ENCODE peak calls at places on chromosomes 11 and 22, in eight cellular contexts. C is tibial nerve, F is thoracic aorta, U is sigmoid colon, I is BE2C, W is psoas muscle, J is transverse colon, O is endodermal cell. E is an unnamed sample. For H3K9me3, the result is how much of the 10 kb centered on the place peaks cover.

GRCh38 chr11:114026355-114026754 is 33.2 kb upstream of the ZBTB16 start:
- DNase-seq in C (no peak), F (no peak), U (no peak), I (peak), W (no peak), J (no peak), O (peak), E (no peak)

GRCh38 chr11:58594826-58595225 is 16.0 kb downstream of the ZFP91 start:
- DNase-seq in C (no peak), F (no peak), U (no peak), I (no peak), W (no peak), J (peak), O (no peak), E (no peak)

GRCh38 chr11:82507288-82507687 is 226.4 kb downstream of the FAM181B start:
- DNase-seq in C (no peak), F (no peak), U (no peak), I (no peak), W (no peak), J (no peak), O (no peak), E (no peak)

GRCh38 chr11:15591112-15591537 is 476.4 kb downstream of the INSC start:
- DNase-seq in C (no peak), F (no peak), U (no peak), I (no peak), W (no peak), J (no peak), O (no peak), E (no peak)

GRCh38 chr11:119483341-119483880 is 60.4 kb upstream of the THY1 start:
- DNase-seq in C (no peak), F (no peak), U (no peak), I (peak), W (peak), J (no peak), O (peak), E (no peak)

GRCh38 chr11:114151631-114152030 is 92.1 kb downstream of the ZBTB16 start:
- DNase-seq in C (no peak), F (no peak), U (peak), I (no peak), W (no peak), J (no peak), O (no peak), E (no peak)

GRCh38 chr22:31269892-31270574 is 22.3 kb downstream of the PIK3IP1 start:
- DNase-seq in C (no peak), F (no peak), U (no peak), I (no peak), W (no peak), J (no peak), O (peak), E (no peak)

GRCh38 chr11:73349633-73350032 is 26.6 kb upstream of the RELT start:
- DNase-seq in C (no peak), F (no peak), U (no peak), I (no peak), W (no peak), J (no peak), O (no peak), E (no peak)

GRCh38 chr11:12392672-12393071 is 15.3 kb downstream of the PARVA start:
- DNase-seq in C (no peak), F (no peak), U (no peak), I (no peak), W (no peak), J (no peak), O (no peak), E (no peak)

GRCh38 chr22:28799125-28799833 is 1.1 kb downstream of the XBP1 start:
- DNase-seq in C (peak), F (peak), U (peak), I (peak), W (peak), J (peak), O (no peak), E (no peak)

GRCh38 chr11:76693791-76694190 is 23.2 kb upstream of the LRRC32 start:
- DNase-seq in C (no peak), F (no peak), U (no peak), I (no peak), W (no peak), J (no peak), O (no peak), E (no peak)

GRCh38 chr22:37161442-37161841 is 11.7 kb upstream of the IL2RB start:
- DNase-seq in C (no peak), F (no peak), U (no peak), I (peak), W (peak), J (no peak), O (no peak), E (no peak)

GRCh38 chr11:108929241-108929640 is 264.4 kb downstream of the DDX10 start:
- DNase-seq in C (no peak), F (no peak), U (no peak), I (no peak), W (no peak), J (no peak), O (no peak), E (no peak)

GRCh38 chr11:73137262-73137941 is 4.7 kb downstream of the FCHSD2 start:
- DNase-seq in C (no peak), F (no peak), U (no peak), I (no peak), W (no peak), J (no peak), O (no peak), E (no peak)

GRCh38 chr11:69649576-69649900 is 8.6 kb downstream of the CCND1 start:
- DNase-seq in C (no peak), F (no peak), U (no peak), I (no peak), W (no peak), J (no peak), O (peak), E (no peak)

GRCh38 chr11:57214494-57214893 is 22.6 kb downstream of the APLNR start:
- DNase-seq in C (no peak), F (no peak), U (no peak), I (no peak), W (no peak), J (no peak), O (no peak), E (no peak)

GRCh38 chr11:14073821-14074529 is 111.5 kb downstream of the SPON1 start:
- DNase-seq in C (peak), F (no peak), U (peak), I (no peak), W (peak), J (no peak), O (no peak), E (no peak)

GRCh38 chr11:7793233-7793632 is 3.5 kb downstream of the OR5P2 start:
- DNase-seq in C (no peak), F (no peak), U (no peak), I (no peak), W (no peak), J (no peak), O (no peak), E (no peak)

GRCh38 chr11:96134622-96135021 is 208.4 kb downstream of the MAML2 start:
- DNase-seq in C (no peak), F (no peak), U (no peak), I (no peak), W (no peak), J (no peak), O (no peak), E (no peak)

GRCh38 chr11:57456960-57457642 is 3.2 kb upstream of the RTN4RL2 start:
- DNase-seq in C (peak), F (peak), U (peak), I (peak), W (peak), J (peak), O (peak), E (peak)

GRCh38 chr22:42644422-42645340 is 4.3 kb upstream of the ATP5MGL start:
- DNase-seq in C (peak), F (no peak), U (peak), I (no peak), W (peak), J (peak), O (peak), E (no peak)

GRCh38 chr11:65444314-65445051 is 21.9 kb downstream of the NEAT1 start:
- DNase-seq in C (no peak), F (no peak), U (peak), I (no peak), W (peak), J (no peak), O (peak), E (no peak)

GRCh38 chr22:27420817-27421361 is 380.7 kb downstream of the MN1 start:
- DNase-seq in C (peak), F (peak), U (peak), I (no peak), W (peak), J (peak), O (no peak), E (no peak)

GRCh38 chr11:33444835-33445594 is 187.8 kb downstream of the HIPK3 start:
- DNase-seq in C (no peak), F (no peak), U (no peak), I (no peak), W (no peak), J (no peak), O (no peak), E (no peak)

GRCh38 chr22:37663521-37664140 is 5.1 kb downstream of the PDXP start:
- DNase-seq in C (no peak), F (no peak), U (peak), I (no peak), W (peak), J (no peak), O (no peak), E (no peak)

GRCh38 chr11:19988598-19988997 is 171.7 kb downstream of the DBX1 start:
- DNase-seq in C (no peak), F (peak), U (peak), I (no peak), W (peak), J (peak), O (peak), E (no peak)

GRCh38 chr11:64357904-64358535 is 942 bp upstream of the RPS6KA4 start:
- DNase-seq in C (no peak), F (no peak), U (no peak), I (peak), W (no peak), J (peak), O (peak), E (no peak)

GRCh38 chr22:32991353-32992115 is 66.6 kb downstream of the SYN3 start:
- DNase-seq in C (no peak), F (no peak), U (peak), I (peak), W (peak), J (no peak), O (no peak), E (peak)

GRCh38 chr11:67491276-67492068 is 8.6 kb downstream of the AIP start:
- DNase-seq in C (no peak), F (no peak), U (no peak), I (no peak), W (no peak), J (no peak), O (peak), E (no peak)

GRCh38 chr22:46734830-46735453 is 3.1 kb downstream of the CERK start:
- DNase-seq in C (no peak), F (no peak), U (no peak), I (peak), W (no peak), J (peak), O (no peak), E (no peak)
- H3K4me3 ChIP-seq in C (peak), F (no peak), U (no peak), I (peak), W (peak), J (no peak), O (no peak), E (no peak)

GRCh38 chr11:91326751-91327150 is 897.9 kb upstream of the FAT3 start:
- DNase-seq in C (no peak), F (no peak), U (no peak), I (no peak), W (no peak), J (no peak), O (no peak), E (no peak)

DNA sequence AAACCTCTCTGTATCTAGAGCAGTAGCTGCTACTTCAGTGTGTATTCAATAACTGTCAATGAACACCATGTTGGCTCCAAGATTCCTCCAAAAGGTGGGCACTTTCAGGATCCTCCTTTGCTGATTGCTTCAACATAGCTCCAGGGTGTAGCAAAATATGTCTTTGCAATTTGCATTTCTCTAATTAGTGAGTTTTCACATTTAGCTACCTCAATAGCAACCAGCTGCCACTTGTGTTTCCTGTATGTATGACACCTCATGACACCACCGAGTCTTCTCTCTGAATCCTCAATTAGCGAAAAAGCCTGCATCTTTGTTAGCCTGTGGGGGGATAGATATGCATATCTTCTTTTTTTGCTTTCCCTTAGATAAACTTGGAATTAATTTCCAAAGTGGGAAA is 898.3 kb upstream of the FAT3 start:
- DNase-seq in C (no peak), F (no peak), U (no peak), I (no peak), W (no peak), J (no peak), O (no peak), E (no peak)
- TF ChIP-seq CTCF in C (no peak), F (no peak), U (no peak), I (no peak), W (no peak), J (no peak), O (no peak), E (no peak)

GRCh38 chr22:49046546-49047305 is 780.9 kb downstream of the BRD1 start:
- DNase-seq in C (no peak), F (no peak), U (no peak), I (no peak), W (no peak), J (no peak), O (peak), E (peak)
- H3K9me3 ChIP-seq in C (under half), F (under half), U (under half), I (under half), W (under half), J (under half), O (under half), E (under half)

GRCh38 chr11:61418136-61418535 is 11.6 kb downstream of the CPSF7 start:
- DNase-seq in C (no peak), F (no peak), U (no peak), I (no peak), W (no peak), J (no peak), O (no peak), E (no peak)
- H3K4me3 ChIP-seq in C (no peak), F (no peak), U (no peak), I (no peak), W (no peak), J (no peak), O (no peak), E (no peak)

GRCh38 chr11:61827573-61828378 is at the start of gene FADS2:
- DNase-seq in C (peak), F (peak), U (peak), I (peak), W (peak), J (peak), O (peak), E (peak)
- TF ChIP-seq CTCF in C (no peak), F (peak), U (no peak), I (no peak), W (no peak), J (no peak), O (peak), E (peak)

GRCh38 chr22:48779211-48779643 is 1048.4 kb downstream of the BRD1 start:
- DNase-seq in C (no peak), F (no peak), U (peak), I (no peak), W (no peak), J (no peak), O (peak), E (no peak)

GRCh38 chr22:48780597-48781277 is 1046.9 kb downstream of the BRD1 start:
- DNase-seq in C (no peak), F (no peak), U (peak), I (no peak), W (no peak), J (no peak), O (peak), E (no peak)

GRCh38 chr22:48779661-48780596 is 1047.7 kb downstream of the BRD1 start:
- DNase-seq in C (no peak), F (no peak), U (peak), I (no peak), W (no peak), J (no peak), O (peak), E (no peak)

GRCh38 chr22:48781391-48781790 is 1046.3 kb downstream of the BRD1 start:
- DNase-seq in C (no peak), F (no peak), U (peak), I (no peak), W (no peak), J (no peak), O (peak), E (no peak)

DNA sequence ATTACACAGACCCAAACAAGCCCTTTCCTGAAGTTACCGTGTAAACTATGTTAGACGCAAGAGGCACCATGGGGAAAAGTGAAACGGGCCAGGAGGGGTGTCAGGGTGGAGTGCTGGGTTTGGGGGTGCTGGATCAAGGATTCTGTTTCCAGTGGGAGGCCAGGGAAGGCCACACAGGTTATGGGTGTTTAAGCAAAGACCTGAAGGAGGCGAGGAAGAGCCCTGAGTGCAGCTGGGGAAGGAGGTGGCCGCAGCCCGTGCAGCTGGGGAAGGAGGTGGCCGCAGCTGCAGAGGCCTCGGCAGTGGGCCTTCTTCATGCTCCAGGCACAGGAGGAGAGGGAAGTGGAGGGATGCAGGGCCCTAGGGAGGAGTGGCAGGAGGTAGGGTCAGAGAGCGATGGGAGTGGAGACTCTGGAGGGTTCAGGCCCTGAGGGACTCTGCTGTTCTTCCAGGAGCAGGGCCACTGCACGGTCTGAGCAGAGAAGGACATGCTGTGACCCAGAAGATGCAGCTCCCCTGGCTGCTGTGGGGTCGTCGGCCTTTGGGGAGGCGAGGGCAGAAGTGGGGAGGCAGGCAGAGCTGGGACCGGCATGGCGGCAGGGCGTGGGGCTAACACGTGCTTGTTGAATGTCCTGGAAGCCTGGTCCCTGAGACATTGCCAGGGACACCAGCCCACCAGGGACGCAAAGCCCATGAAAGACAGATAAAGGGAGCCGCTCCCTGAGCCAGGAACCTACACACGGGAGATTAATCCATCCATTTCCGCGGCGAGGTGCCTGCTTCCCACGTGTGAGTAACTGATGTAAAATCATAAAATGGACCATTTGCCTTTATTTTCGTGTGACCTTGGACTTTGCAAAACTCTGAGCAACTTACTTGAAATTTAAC is 1049.1 kb downstream of the BRD1 start:
- DNase-seq in C (no peak), F (no peak), U (peak), I (no peak), W (no peak), J (no peak), O (peak), E (no peak)
- H3K9me3 ChIP-seq in C (under half), F (under half), U (under half), I (under half), W (under half), J (under half), O (under half), E (under half)

GRCh38 chr11:313787-314547 is at the start of gene IFITM1:
- DNase-seq in C (peak), F (no peak), U (no peak), I (no peak), W (peak), J (peak), O (peak), E (no peak)
- H3K4me3 ChIP-seq in C (peak), F (peak), U (peak), I (no peak), W (peak), J (peak), O (peak), E (no peak)

GRCh38 chr22:22694106-22694505 is 49.7 kb downstream of the GGTLC2 start:
- DNase-seq in C (no peak), F (no peak), U (no peak), I (no peak), W (no peak), J (no peak), O (no peak), E (no peak)

GRCh38 chr22:22691716-22692701 is 47.6 kb downstream of the GGTLC2 start:
- DNase-seq in C (no peak), F (no peak), U (peak), I (no peak), W (no peak), J (no peak), O (no peak), E (no peak)

GRCh38 chr22:22691055-22691454 is 46.6 kb downstream of the GGTLC2 start:
- DNase-seq in C (no peak), F (no peak), U (no peak), I (no peak), W (no peak), J (no peak), O (no peak), E (no peak)

GRCh38 chr22:22693531-22693884 is 49.1 kb downstream of the GGTLC2 start:
- DNase-seq in C (no peak), F (no peak), U (no peak), I (no peak), W (no peak), J (no peak), O (no peak), E (no peak)

DNA sequence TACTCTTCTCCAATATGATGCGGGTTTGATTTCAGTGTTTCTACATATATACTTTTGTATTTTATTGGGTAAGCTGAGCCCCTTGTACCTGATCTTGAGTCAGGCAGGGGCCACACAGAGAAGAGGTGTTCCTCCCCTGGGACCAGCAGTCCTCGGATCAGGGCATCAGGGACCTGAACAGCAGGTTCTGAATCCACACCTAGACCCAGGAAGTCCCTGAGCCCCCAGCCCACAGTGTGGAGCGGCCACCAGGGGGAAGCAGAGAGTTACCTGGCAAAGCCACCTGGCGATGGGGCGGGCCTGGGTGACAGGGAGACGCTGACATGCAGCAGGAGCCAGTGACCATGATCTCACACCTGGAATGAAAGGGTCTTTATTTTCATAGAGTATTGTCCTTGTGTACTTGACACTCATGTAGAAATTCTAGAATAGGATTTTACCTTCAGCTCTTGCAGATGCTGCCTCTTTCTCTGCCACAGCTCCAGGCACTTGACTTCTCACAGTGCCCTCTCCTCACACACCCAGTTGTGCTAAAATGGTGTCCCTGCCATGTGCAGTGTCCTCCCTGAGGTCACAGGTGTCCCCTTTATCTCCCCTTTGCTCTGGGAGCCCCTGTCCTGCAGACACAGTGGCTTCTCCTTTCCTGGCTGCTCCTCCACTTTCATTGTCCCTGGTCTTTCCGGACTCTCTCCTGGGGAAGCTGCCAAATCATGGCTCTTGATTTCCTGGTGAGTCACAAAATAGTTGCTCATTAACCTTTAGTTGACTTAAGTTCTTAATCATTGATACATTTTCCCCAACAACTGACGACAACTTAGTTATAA is 48.5 kb downstream of the GGTLC2 start:
- DNase-seq in C (no peak), F (no peak), U (peak), I (peak), W (no peak), J (peak), O (peak), E (peak)
- TF ChIP-seq CTCF in C (no peak), F (no peak), U (peak), I (peak), W (no peak), J (peak), O (peak), E (peak)

DNA sequence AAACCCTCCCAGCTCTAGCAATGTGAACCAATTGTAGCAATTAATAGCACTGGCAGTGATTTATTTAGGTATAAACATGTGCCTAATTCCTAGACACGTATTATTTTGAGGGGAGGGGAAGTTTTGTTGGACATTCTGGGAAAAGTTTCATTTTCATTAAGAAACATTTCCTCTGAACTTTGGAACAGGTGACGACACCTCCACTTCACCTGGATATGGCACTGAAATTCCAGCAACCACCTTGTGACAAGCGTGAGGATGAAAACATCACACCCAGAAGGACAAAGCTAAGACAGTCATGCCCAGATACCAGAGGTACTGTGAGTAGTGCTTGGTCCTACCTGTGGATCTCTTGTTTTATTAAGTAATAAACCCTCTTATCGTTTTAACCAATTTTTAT is 679.6 kb upstream of the KIRREL3 start:
- DNase-seq in C (no peak), F (no peak), U (no peak), I (no peak), W (no peak), J (no peak), O (no peak), E (no peak)
- H3K9me3 ChIP-seq in C (under half), F (under half), U (under half), I (under half), W (under half), J (under half), O (under half), E (under half)